ENCODE peak calls at places on chromosomes 6 and 20, in nine cellular contexts. J is fibroblast of the aortic adventitia, I is AG10803, L is Calu3, U is heart left ventricle, G is nephron progenitor cell, Y is heart right ventricle, Z is adrenal gland, R is RWPE2. M is an unnamed sample.

GRCh38 chr6:111604259-111605099 is 1.2 kb downstream of the TRAF3IP2 start:
- DNase-seq in J (peak), I (peak), L (peak), U (peak), G (no peak), Y (peak), Z (peak), R (no peak), M (peak)

GRCh38 chr20:42082611-42083010 is 464.4 kb upstream of the CHD6 start:
- DNase-seq in J (peak), I (no peak), L (no peak), U (peak), G (no peak), Y (peak), Z (peak), R (no peak), M (no peak)

GRCh38 chr20:62214067-62214466 is 6.0 kb downstream of the HRH3 start:
- DNase-seq in J (no peak), I (no peak), L (no peak), U (no peak), G (no peak), Y (no peak), Z (no peak), R (no peak), M (no peak)

GRCh38 chr6:161152904-161153662 is 120.8 kb downstream of the AGPAT4 start:
- DNase-seq in J (no peak), I (no peak), L (peak), U (no peak), G (no peak), Y (no peak), Z (no peak), R (no peak), M (no peak)

GRCh38 chr6:47169785-47170685 is 127.9 kb upstream of the ADGRF1 start:
- DNase-seq in J (peak), I (peak), L (no peak), U (no peak), G (no peak), Y (no peak), Z (no peak), R (no peak), M (no peak)

GRCh38 chr20:47950557-47951283 is 165.4 kb upstream of the SULF2 start:
- DNase-seq in J (no peak), I (no peak), L (no peak), U (no peak), G (no peak), Y (no peak), Z (no peak), R (no peak), M (no peak)

GRCh38 chr6:27553123-27553904 is 80.4 kb upstream of the ZNF184 start:
- DNase-seq in J (peak), I (peak), L (peak), U (no peak), G (peak), Y (no peak), Z (no peak), R (no peak), M (no peak)

GRCh38 chr6:28081486-28081751 is 1.1 kb downstream of the ZNF165 start:
- DNase-seq in J (no peak), I (no peak), L (no peak), U (no peak), G (no peak), Y (no peak), Z (no peak), R (no peak), M (no peak)

GRCh38 chr6:88870728-88871330 is 92.6 kb downstream of the RNGTT start:
- DNase-seq in J (peak), I (peak), L (peak), U (peak), G (peak), Y (peak), Z (peak), R (no peak), M (peak)

GRCh38 chr6:148348335-148348734 is 5.7 kb downstream of the SASH1 start:
- DNase-seq in J (no peak), I (no peak), L (no peak), U (no peak), G (no peak), Y (no peak), Z (no peak), R (no peak), M (no peak)

GRCh38 chr6:53530780-53531386 is 14.0 kb downstream of the GCLC start:
- DNase-seq in J (no peak), I (no peak), L (no peak), U (no peak), G (no peak), Y (no peak), Z (no peak), R (no peak), M (no peak)

GRCh38 chr20:63025534-63026331 is 19.0 kb upstream of the BHLHE23 start:
- DNase-seq in J (peak), I (peak), L (no peak), U (no peak), G (no peak), Y (no peak), Z (no peak), R (peak), M (peak)

GRCh38 chr20:45685896-45686295 is 15.9 kb upstream of the WFDC11 start:
- DNase-seq in J (no peak), I (no peak), L (peak), U (no peak), G (peak), Y (no peak), Z (no peak), R (no peak), M (no peak)

GRCh38 chr6:65055545-65055944 is 651.5 kb downstream of the EYS start:
- DNase-seq in J (no peak), I (no peak), L (no peak), U (no peak), G (no peak), Y (no peak), Z (no peak), R (no peak), M (no peak)

GRCh38 chr20:32444474-32445220 is 86.5 kb downstream of the ASXL1 start:
- DNase-seq in J (no peak), I (no peak), L (no peak), U (no peak), G (no peak), Y (no peak), Z (no peak), R (no peak), M (no peak)

GRCh38 chr20:25284131-25284601 is 36.3 kb downstream of the PYGB start:
- DNase-seq in J (no peak), I (no peak), L (no peak), U (no peak), G (no peak), Y (no peak), Z (peak), R (peak), M (no peak)

GRCh38 chr20:50646483-50646996 is 44.8 kb downstream of the RIPOR3 start:
- DNase-seq in J (peak), I (peak), L (no peak), U (no peak), G (no peak), Y (no peak), Z (no peak), R (no peak), M (no peak)

GRCh38 chr6:144710207-144710606 is 425.1 kb downstream of the UTRN start:
- DNase-seq in J (peak), I (peak), L (no peak), U (no peak), G (no peak), Y (no peak), Z (no peak), R (no peak), M (no peak)

GRCh38 chr20:46400828-46401477 is 5.5 kb downstream of the ELMO2 start:
- DNase-seq in J (peak), I (peak), L (no peak), U (no peak), G (no peak), Y (no peak), Z (no peak), R (peak), M (no peak)

GRCh38 chr6:17394192-17394611 is 807 bp downstream of the CAP2 start:
- DNase-seq in J (peak), I (peak), L (peak), U (peak), G (peak), Y (peak), Z (peak), R (peak), M (no peak)

GRCh38 chr6:18386302-18386976 is 711 bp upstream of the RNF144B start:
- DNase-seq in J (peak), I (peak), L (no peak), U (peak), G (no peak), Y (peak), Z (no peak), R (no peak), M (no peak)

GRCh38 chr6:143536866-143537691 is 25.6 kb upstream of the FUCA2 start:
- DNase-seq in J (peak), I (peak), L (peak), U (peak), G (peak), Y (peak), Z (peak), R (no peak), M (peak)

GRCh38 chr6:14635933-14636599 is 518.5 kb downstream of the CD83 start:
- DNase-seq in J (no peak), I (no peak), L (no peak), U (no peak), G (no peak), Y (no peak), Z (no peak), R (no peak), M (no peak)

GRCh38 chr6:147135211-147135672 is 69.0 kb upstream of the STXBP5 start:
- DNase-seq in J (peak), I (peak), L (no peak), U (no peak), G (no peak), Y (no peak), Z (no peak), R (peak), M (no peak)

GRCh38 chr6:43729537-43729936 is 40.5 kb upstream of the VEGFA start:
- DNase-seq in J (no peak), I (no peak), L (no peak), U (no peak), G (no peak), Y (peak), Z (no peak), R (peak), M (no peak)

GRCh38 chr20:58989196-58989595 is 8.1 kb downstream of the NELFCD start:
- DNase-seq in J (no peak), I (no peak), L (no peak), U (no peak), G (no peak), Y (no peak), Z (peak), R (peak), M (no peak)

GRCh38 chr6:93799226-93799625 is 379.9 kb upstream of the EPHA7 start:
- DNase-seq in J (peak), I (no peak), L (no peak), U (no peak), G (no peak), Y (no peak), Z (no peak), R (no peak), M (no peak)

GRCh38 chr6:20490591-20490990 is 43.7 kb upstream of the CDKAL1 start:
- DNase-seq in J (no peak), I (no peak), L (no peak), U (no peak), G (no peak), Y (no peak), Z (no peak), R (no peak), M (no peak)

GRCh38 chr6:26216886-26217713 is 129.9 kb downstream of the HFE start:
- DNase-seq in J (peak), I (peak), L (peak), U (peak), G (peak), Y (peak), Z (peak), R (peak), M (peak)

GRCh38 chr6:80182291-80182690 is 75.8 kb downstream of the BCKDHB start:
- DNase-seq in J (peak), I (peak), L (no peak), U (no peak), G (no peak), Y (no peak), Z (no peak), R (no peak), M (no peak)

GRCh38 chr20:62900052-62900691 is 26.1 kb downstream of the DIDO1 start:
- DNase-seq in J (peak), I (peak), L (peak), U (peak), G (peak), Y (peak), Z (peak), R (peak), M (peak)

GRCh38 chr6:39225946-39226437 is 3.3 kb downstream of the KCNK5 start:
- DNase-seq in J (no peak), I (no peak), L (no peak), U (no peak), G (no peak), Y (no peak), Z (no peak), R (no peak), M (no peak)

GRCh38 chr6:99132026-99132425 is 184.3 kb upstream of the FBXL4 start:
- DNase-seq in J (no peak), I (no peak), L (no peak), U (no peak), G (no peak), Y (no peak), Z (no peak), R (no peak), M (no peak)

GRCh38 chr6:113565306-113565705 is 291.8 kb upstream of the MARCKS start:
- DNase-seq in J (no peak), I (peak), L (no peak), U (no peak), G (no peak), Y (no peak), Z (no peak), R (no peak), M (no peak)

GRCh38 chr20:42191140-42191860 is 573.1 kb upstream of the CHD6 start:
- DNase-seq in J (no peak), I (no peak), L (peak), U (no peak), G (no peak), Y (no peak), Z (no peak), R (no peak), M (no peak)

GRCh38 chr20:4244700-4245485 is 229.5 kb upstream of the RNF24 start:
- DNase-seq in J (no peak), I (no peak), L (peak), U (no peak), G (no peak), Y (peak), Z (no peak), R (no peak), M (no peak)

GRCh38 chr20:49356676-49357075 is 78.8 kb upstream of the ZNFX1 start:
- DNase-seq in J (no peak), I (no peak), L (no peak), U (no peak), G (no peak), Y (no peak), Z (no peak), R (no peak), M (no peak)

DNA sequence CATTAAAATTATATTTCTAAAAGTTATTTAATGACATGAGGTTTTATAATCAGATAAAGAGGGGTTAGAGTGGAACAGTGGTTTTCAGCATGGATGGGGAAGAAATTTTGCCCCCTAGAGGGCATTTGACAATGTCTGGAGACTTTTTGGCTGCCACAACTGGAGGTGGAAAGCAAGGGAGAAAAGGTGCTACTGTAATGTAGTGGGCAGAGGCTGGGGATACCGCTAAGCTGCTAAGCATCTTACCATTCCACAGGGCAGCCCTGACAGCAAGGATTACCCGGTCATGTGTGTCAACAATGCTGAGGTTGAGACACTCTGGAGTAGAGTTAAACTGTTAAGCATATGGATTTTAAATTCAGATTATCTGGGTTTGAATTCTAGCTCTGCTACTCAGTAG is 52.9 kb upstream of the FABP7 start:
- DNase-seq in J (peak), I (peak), L (peak), U (no peak), G (peak), Y (no peak), Z (no peak), R (no peak), M (no peak)
- TF ChIP-seq CTCF in J (peak), I (peak), L (no peak), U (peak), G (peak), Y (peak), Z (peak), R (peak), M (no peak)

GRCh38 chr6:3456395-3456767 is 469 bp downstream of the SLC22A23 start:
- DNase-seq in J (no peak), I (no peak), L (no peak), U (no peak), G (no peak), Y (no peak), Z (no peak), R (no peak), M (no peak)

GRCh38 chr6:3458706-3459421 is 2.0 kb upstream of the SLC22A23 start:
- DNase-seq in J (no peak), I (no peak), L (no peak), U (no peak), G (no peak), Y (no peak), Z (no peak), R (no peak), M (no peak)

GRCh38 chr6:3455490-3456394 is 1.1 kb downstream of the SLC22A23 start:
- DNase-seq in J (no peak), I (no peak), L (peak), U (peak), G (peak), Y (peak), Z (peak), R (no peak), M (peak)

GRCh38 chr6:3457710-3458605 is 1.1 kb upstream of the SLC22A23 start:
- DNase-seq in J (peak), I (no peak), L (no peak), U (peak), G (peak), Y (peak), Z (peak), R (no peak), M (peak)

DNA sequence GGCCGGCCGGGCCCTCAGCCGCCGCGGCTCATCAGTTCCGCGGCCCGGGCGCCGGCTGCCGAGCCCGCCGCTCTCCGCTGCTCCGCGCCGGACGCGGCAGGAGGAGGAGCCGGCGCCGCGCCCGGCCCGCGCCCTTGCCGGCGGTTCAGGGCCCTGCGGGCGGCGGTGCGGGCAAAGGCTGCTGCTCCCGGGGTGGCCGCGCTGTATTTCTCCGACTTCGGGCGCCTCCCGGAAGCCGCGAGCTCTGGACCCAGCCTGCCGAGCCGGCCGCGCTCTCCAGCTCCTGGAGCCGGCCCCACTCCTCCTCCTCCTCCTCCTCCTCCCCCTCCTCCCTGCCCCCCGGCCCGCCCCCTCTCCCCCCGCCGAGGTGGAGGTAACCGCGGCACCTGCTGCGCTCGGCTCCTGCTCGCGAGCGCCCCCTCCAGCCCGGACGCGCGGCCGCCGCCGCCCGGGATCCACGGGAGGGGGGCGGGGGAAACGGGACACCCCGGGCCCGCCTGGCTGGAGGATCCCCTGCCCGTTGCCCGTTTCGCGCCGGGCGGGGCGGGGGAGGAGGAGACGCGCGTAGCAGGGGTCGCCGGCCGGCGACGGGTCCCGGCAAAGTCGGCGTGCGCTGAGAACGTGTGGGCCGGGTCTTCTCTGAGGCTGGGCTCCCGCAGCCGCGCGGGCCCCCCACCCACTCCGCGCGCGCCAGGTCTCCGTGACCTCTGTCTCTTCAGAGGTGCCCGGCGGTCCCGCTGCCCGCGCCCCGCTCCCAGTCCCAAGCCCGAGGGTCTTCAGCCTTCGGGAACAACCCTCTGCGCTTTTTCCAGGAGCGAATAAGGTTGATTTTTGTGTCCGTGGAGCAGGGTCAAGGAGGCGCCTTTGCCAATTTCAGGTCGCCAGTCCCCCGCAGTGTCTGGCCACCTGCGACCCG is at the start of gene SLC22A23:
- DNase-seq in J (no peak), I (peak), L (peak), U (peak), G (peak), Y (peak), Z (peak), R (no peak), M (peak)
- TF ChIP-seq CTCF in J (peak), I (peak), L (peak), U (peak), G (peak), Y (peak), Z (peak), R (peak), M (peak)

GRCh38 chr20:8812818-8813217 is 256.1 kb upstream of the PLCB4 start:
- DNase-seq in J (no peak), I (no peak), L (no peak), U (peak), G (no peak), Y (peak), Z (no peak), R (no peak), M (no peak)
- TF ChIP-seq CTCF in J (no peak), I (no peak), L (no peak), U (no peak), G (no peak), Y (no peak), Z (no peak), R (no peak), M (no peak)

GRCh38 chr6:100228437-100229424 is 234.7 kb upstream of the MCHR2 start:
- DNase-seq in J (peak), I (peak), L (peak), U (peak), G (peak), Y (peak), Z (peak), R (peak), M (peak)
- TF ChIP-seq CTCF in J (peak), I (peak), L (no peak), U (no peak), G (no peak), Y (peak), Z (no peak), R (peak), M (no peak)

GRCh38 chr20:1393507-1393882 is 641 bp upstream of the FKBP1A start:
- DNase-seq in J (no peak), I (no peak), L (no peak), U (no peak), G (no peak), Y (no peak), Z (no peak), R (no peak), M (no peak)

GRCh38 chr20:1396264-1396663 is 3.4 kb upstream of the FKBP1A start:
- DNase-seq in J (no peak), I (no peak), L (no peak), U (no peak), G (no peak), Y (no peak), Z (no peak), R (no peak), M (no peak)

GRCh38 chr20:1396702-1397101 is 3.8 kb upstream of the FKBP1A start:
- DNase-seq in J (no peak), I (no peak), L (no peak), U (no peak), G (no peak), Y (no peak), Z (no peak), R (no peak), M (no peak)

GRCh38 chr20:1401431-1401907 is 8.6 kb upstream of the FKBP1A start:
- DNase-seq in J (no peak), I (no peak), L (no peak), U (no peak), G (no peak), Y (no peak), Z (no peak), R (no peak), M (no peak)

DNA sequence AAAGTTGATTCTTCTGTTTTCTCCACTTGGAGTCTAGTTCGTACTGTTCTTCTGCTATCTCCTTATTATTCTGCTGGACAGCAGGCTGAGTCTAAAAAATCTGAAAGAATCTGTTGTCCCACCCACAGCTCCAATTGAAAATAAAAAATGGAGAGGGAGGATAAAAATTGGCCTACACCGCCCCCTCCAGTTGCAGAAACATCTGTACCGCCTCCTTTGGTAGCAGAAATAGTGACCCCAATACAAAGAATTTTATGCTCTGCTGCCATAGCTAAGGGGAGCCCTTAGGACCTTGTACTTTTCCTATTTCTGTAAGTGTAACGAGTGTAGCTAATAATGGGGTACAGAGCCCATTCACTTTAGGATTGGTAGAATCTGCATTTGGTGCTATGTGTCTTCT is 4.9 kb upstream of the FKBP1A start:
- DNase-seq in J (peak), I (no peak), L (no peak), U (no peak), G (no peak), Y (no peak), Z (no peak), R (no peak), M (no peak)
- TF ChIP-seq CTCF in J (peak), I (peak), L (no peak), U (peak), G (no peak), Y (peak), Z (peak), R (peak), M (peak)

M was measured in dorsolateral prefrontal cortex.